ENCODE peak calls at places on chromosomes 2 and 18, in five cellular contexts. Y is GM12878, E is HepG2, J is NT2/D1, G is H1. D is an unnamed sample.

GRCh38 chr2:106137944-106138903 is 55.9 kb downstream of the UXS1 start:
- DNase-seq in J (no peak), E (no peak), G (no peak), Y (no peak), D (no peak)

GRCh38 chr2:227826019-227826521 is 12.4 kb downstream of the CCL20 start:
- DNase-seq in G (no peak), E (no peak), J (no peak), Y (no peak), D (no peak)

GRCh38 chr2:214297424-214297823 is 113.4 kb upstream of the VWC2L start:
- DNase-seq in J (no peak), Y (no peak), E (no peak), G (no peak), D (no peak)

GRCh38 chr2:57877811-57878572 is 168.6 kb upstream of the VRK2 start:
- DNase-seq in Y (no peak), E (no peak), J (no peak), G (no peak), D (no peak)

GRCh38 chr2:212845941-212846340 is 305.5 kb downstream of the IKZF2 start:
- DNase-seq in G (no peak), E (no peak), Y (no peak), J (no peak), D (no peak)

GRCh38 chr2:159904565-159905281 is 106.7 kb upstream of the CD302 start:
- DNase-seq in E (no peak), J (peak; percentile 63), Y (no peak), G (peak; percentile 90), D (no peak)

GRCh38 chr2:47404356-47404755 is 1.4 kb downstream of the MSH2 start:
- DNase-seq in G (no peak), E (no peak), Y (no peak), J (no peak), D (peak; percentile 7)

GRCh38 chr2:48515588-48515987 is 14.4 kb upstream of the STON1 start:
- DNase-seq in Y (no peak), G (no peak), E (no peak), J (no peak), D (no peak)

GRCh38 chr2:231933916-231934401 is 7.8 kb upstream of the NPPC start:
- DNase-seq in G (peak; percentile 45), Y (no peak), E (no peak), J (no peak), D (no peak)

GRCh38 chr2:112718862-112719370 is 1.9 kb upstream of the NT5DC4 start:
- DNase-seq in E (no peak), J (no peak), Y (no peak), G (no peak), D (no peak)

GRCh38 chr2:64201086-64201627 is 56.9 kb upstream of the PELI1 start:
- DNase-seq in G (no peak), Y (no peak), E (no peak), J (no peak), D (no peak)

GRCh38 chr2:138846216-138846821 is 66.1 kb upstream of the NXPH2 start:
- DNase-seq in J (no peak), Y (no peak), G (no peak), E (peak; percentile 34), D (peak; percentile 50)

GRCh38 chr2:64463784-64464183 is 9.8 kb downstream of the LGALSL start:
- DNase-seq in J (no peak), G (no peak), E (no peak), Y (no peak), D (no peak)

GRCh38 chr2:40740419-40740818 is 288.5 kb upstream of the SLC8A1 start:
- DNase-seq in G (no peak), J (no peak), Y (no peak), E (peak; percentile 7), D (no peak)

GRCh38 chr2:241134711-241135110 is 14.6 kb downstream of the PASK start:
- DNase-seq in J (no peak), Y (no peak), G (no peak), E (no peak), D (no peak)

DNA sequence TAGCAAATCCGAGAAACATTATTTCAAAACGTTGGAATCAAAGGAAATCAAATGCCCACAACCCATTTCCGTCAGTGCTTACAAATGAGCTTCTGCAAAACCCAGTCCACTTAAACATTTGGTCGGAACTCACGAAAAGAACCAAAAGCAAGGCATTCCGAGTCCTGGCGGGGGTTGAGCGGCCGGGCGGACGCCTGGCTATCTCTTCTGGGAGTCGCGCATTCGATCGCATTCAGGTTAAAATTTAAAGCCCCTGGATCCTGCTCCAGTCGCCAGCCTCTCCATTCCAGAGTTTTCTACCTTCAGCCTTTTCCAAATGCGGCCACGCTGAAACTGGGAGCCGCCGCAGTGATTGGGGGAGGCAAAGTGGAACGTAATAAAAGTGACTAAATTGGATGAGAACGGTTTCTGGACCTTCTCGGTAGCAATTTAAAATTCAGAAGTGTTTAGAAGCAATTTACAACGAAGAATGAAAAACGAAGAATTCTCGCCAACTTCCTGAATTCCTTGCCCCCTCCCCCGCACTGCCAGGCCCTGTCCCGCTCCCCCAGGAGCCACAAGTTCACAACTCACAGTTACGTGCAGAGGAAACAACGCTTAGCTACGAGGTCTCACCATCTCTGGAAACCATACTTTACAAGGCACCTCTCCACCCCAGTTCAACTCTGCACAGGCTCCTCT is 1.8 kb upstream of the GATA6 start:
- DNase-seq in G (peak; percentile 64), J (no peak), E (no peak), Y (no peak), D (peak; percentile 45)
- TF ChIP-seq SUZ12 in G (peak; percentile 43), J (no peak), E (no peak), Y (peak; percentile 17), D (no peak)

GRCh38 chr18:59085126-59085794 is 54.4 kb upstream of the SEC11C start:
- DNase-seq in G (no peak), E (no peak), Y (no peak), J (no peak), D (no peak)

GRCh38 chr18:59084286-59084779 is 55.4 kb upstream of the SEC11C start:
- DNase-seq in G (peak; percentile 82), Y (no peak), J (peak; percentile 57), E (peak; percentile 52), D (peak; percentile 66)

GRCh38 chr18:59087391-59087790 is 52.3 kb upstream of the SEC11C start:
- DNase-seq in J (no peak), E (no peak), Y (no peak), G (no peak), D (no peak)

GRCh38 chr18:59086522-59086921 is 53.2 kb upstream of the SEC11C start:
- DNase-seq in G (no peak), E (no peak), Y (no peak), J (no peak), D (no peak)

DNA sequence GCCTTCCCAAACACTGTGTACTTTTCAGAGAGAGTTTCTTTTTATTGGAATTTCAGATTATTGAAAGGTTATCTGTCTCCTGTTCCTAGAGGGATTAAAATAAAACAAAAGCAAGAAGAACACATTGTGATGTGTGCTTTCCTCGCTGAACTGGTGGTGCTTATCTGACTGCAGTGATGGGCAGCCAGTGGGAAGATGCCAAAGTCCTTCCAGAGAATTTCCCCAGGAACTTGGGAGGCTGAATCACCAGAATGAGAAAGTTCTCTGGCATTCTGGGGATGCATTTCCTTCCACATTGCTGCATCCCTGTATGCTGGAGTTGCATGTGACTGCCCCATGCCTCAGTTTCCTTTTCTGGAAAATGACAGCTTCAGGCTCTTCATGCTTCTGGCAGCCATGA is 53.9 kb upstream of the SEC11C start:
- DNase-seq in E (no peak), G (no peak), J (no peak), Y (no peak), D (no peak)
- TF ChIP-seq SUZ12 in E (no peak), G (no peak), J (no peak), Y (no peak), D (no peak)

DNA sequence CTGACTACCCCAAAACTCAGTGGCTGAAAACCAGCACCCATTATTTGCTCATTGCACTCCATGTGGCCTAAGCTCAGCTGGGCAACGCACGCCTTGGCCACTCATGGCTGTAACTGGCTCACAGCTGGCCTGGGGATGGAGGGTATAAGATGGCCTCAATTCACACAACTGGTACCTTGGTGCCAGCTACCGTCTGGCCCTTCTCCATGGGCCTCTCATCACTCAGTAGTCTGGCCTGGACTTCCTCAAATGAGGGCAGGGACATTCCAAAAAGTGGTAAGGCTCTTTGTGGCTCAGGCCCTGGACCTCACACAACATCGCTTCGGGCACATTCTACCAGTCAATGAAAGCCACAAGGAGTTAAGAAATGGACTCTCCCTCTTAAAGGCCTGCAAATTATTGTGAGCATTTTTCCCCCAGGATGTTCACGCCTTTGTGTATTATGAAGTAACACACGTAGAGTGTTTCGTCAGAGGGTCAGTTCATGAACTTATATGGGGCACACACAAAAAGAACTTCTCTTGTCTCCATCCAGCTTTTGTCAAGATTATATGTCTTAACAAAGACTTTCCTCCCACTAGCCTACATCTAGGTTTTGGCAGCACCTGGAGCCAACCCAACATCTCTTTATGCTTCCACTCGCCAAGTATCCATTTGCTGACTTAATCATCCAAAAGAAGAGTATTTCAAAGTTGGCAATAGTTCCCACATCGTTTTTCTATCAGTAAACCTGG is 145.2 kb downstream of the CCBE1 start:
- DNase-seq in Y (no peak), G (no peak), J (no peak), E (no peak), D (no peak)
- TF ChIP-seq SUZ12 in Y (no peak), G (no peak), J (no peak), E (no peak), D (no peak)

GRCh38 chr2:1745171-1746023 is 1.1 kb upstream of the PXDN start:
- DNase-seq in Y (no peak), G (peak; percentile 48), J (no peak), E (no peak), D (no peak)
- TF ChIP-seq SUZ12 in Y (no peak), G (no peak), J (no peak), E (no peak), D (no peak)

DNA sequence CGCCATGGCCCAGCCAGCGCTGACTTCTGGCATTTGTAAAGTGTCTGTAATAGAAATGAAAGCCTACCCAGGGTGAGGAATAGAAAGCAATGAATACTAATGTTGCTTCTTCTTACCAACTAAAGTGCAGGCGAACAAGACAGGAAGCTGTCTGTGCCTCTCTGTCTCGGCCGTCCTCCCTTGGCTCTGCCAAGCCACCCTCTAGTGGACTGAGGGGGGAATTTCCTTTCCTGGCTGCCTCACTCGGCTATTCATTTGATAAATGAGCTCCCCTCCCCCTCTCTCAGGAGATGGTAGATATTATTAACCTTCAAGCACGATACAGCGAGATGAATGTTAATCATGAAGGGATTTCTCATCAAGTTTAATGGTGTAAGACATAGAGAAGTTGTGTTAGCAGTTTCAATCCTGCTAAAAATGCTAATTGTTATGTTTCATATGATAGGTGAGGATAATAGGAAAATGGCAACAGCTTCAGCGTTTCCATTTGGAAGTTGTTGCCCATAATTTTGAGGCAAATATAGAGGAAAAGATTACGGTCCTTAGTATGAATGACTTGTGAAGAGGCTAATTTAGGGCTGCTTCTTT is 384.7 kb downstream of the MTX2 start:
- DNase-seq in Y (no peak), G (no peak), E (peak; percentile 57), J (peak; percentile 83), D (peak; percentile 73)
- TF ChIP-seq SUZ12 in Y (no peak), G (no peak), E (no peak), J (no peak), D (no peak)

GRCh38 chr2:96971926-96972444 is 14.4 kb downstream of the FAM178B start:
- DNase-seq in Y (no peak), J (no peak), G (no peak), E (no peak), D (no peak)

DNA sequence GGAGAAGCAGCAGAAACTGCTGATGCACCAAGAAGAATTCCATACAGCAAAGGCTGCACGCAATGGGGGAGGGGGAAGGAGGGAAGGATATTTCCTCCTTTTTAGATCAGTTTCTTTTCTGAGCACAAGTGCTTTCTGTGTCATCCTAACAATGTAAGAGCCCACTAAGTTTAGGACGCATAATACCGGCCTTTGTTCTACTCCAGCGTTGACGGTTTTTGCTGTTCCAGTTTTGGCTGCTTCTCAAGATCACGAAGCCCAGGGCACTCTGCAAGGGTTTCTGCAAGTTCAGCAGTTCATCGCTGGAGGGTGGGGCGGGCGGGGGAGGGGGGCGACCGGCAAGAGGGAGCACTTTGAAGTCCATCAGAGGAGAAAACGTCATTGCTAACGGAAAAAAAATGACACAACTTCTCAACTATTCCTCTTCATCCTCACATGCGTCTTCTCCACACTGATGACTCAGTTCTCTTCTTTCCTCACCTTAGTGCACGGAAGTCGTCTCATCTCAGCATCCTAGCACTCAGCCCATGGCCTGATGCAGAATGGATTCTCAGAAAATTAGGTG is 8.7 kb downstream of the FAM178B start:
- DNase-seq in G (no peak), E (no peak), J (no peak), Y (no peak), D (no peak)
- TF ChIP-seq SUZ12 in G (no peak), E (no peak), J (no peak), Y (no peak), D (no peak)

D was measured in HEK293T.